ENCODE peak calls at places on chromosomes 12 and 14, in six cellular contexts. H, B, X, D, W and S are unnamed samples.

GRCh38 chr12:31485570-31485969 is 105.4 kb downstream of the DENND5B start:
- DNase-seq in H (no peak), B (no peak), X (no peak), D (no peak), W (no peak), S (no peak)

GRCh38 chr12:57898308-57898970 is 42.9 kb upstream of the ATP23 start:
- DNase-seq in H (no peak), B (no peak), X (peak), D (no peak), W (no peak), S (no peak)

GRCh38 chr14:65330416-65330815 is 82.1 kb upstream of the FUT8 start:
- DNase-seq in H (no peak), B (no peak), X (no peak), D (no peak), W (no peak), S (no peak)

GRCh38 chr12:54019111-54019811 is 9.0 kb upstream of the HOXC6 start:
- DNase-seq in H (no peak), B (peak), X (no peak), D (no peak), W (peak), S (no peak)

GRCh38 chr14:21999400-21999799 is 325.8 kb upstream of the OR4E1 start:
- DNase-seq in H (peak), B (no peak), X (no peak), D (no peak), W (no peak), S (no peak)

GRCh38 chr14:36580856-36581831 is 1.3 kb downstream of the NKX2-8 start:
- DNase-seq in H (peak), B (peak), X (peak), D (peak), W (peak), S (peak)

GRCh38 chr14:74611672-74612345 is at the start of gene LTBP2:
- DNase-seq in H (peak), B (peak), X (no peak), D (peak), W (peak), S (no peak)

GRCh38 chr12:32742133-32742532 is 13.6 kb downstream of the YARS2 start:
- DNase-seq in H (no peak), B (no peak), X (no peak), D (no peak), W (no peak), S (no peak)

GRCh38 chr12:113439606-113440030 is 17.4 kb downstream of the SDSL start:
- DNase-seq in H (peak), B (peak), X (peak), D (peak), W (peak), S (no peak)

GRCh38 chr14:102215071-102215470 is 75.4 kb downstream of the WDR20 start:
- DNase-seq in H (peak), B (no peak), X (no peak), D (peak), W (no peak), S (peak)

GRCh38 chr12:115176741-115177400 is 492.9 kb upstream of the TBX3 start:
- DNase-seq in H (no peak), B (no peak), X (no peak), D (peak), W (no peak), S (peak)

GRCh38 chr12:28899951-28900350 is 249.1 kb upstream of the FAR2 start:
- DNase-seq in H (peak), B (no peak), X (no peak), D (peak), W (no peak), S (peak)

GRCh38 chr12:40308851-40309420 is 84.1 kb downstream of the LRRK2 start:
- DNase-seq in H (no peak), B (no peak), X (no peak), D (no peak), W (no peak), S (no peak)

GRCh38 chr14:36429692-36430091 is 90.3 kb downstream of the NKX2-1 start:
- DNase-seq in H (no peak), B (no peak), X (no peak), D (peak), W (no peak), S (peak)

GRCh38 chr12:47860279-47860841 is 40.7 kb upstream of the HDAC7 start:
- DNase-seq in H (no peak), B (no peak), X (no peak), D (no peak), W (no peak), S (no peak)

GRCh38 chr14:87756661-87757060 is 236.3 kb downstream of the GALC start:
- DNase-seq in H (no peak), B (no peak), X (no peak), D (no peak), W (no peak), S (no peak)

GRCh38 chr14:64095620-64096019 is 198.6 kb downstream of the ESR2 start:
- DNase-seq in H (no peak), B (no peak), X (no peak), D (peak), W (no peak), S (peak)

GRCh38 chr12:89943461-89943860 is 234.8 kb upstream of the ATP2B1 start:
- DNase-seq in H (no peak), B (no peak), X (no peak), D (no peak), W (no peak), S (no peak)

GRCh38 chr12:88522961-88523360 is 57.3 kb downstream of the KITLG start:
- DNase-seq in H (no peak), B (no peak), X (no peak), D (no peak), W (no peak), S (no peak)

GRCh38 chr12:88334271-88334670 is 192.2 kb downstream of the TMTC3 start:
- DNase-seq in H (peak), B (peak), X (no peak), D (peak), W (peak), S (peak)

GRCh38 chr12:19872745-19873144 is 433.5 kb downstream of the AEBP2 start:
- DNase-seq in H (no peak), B (no peak), X (no peak), D (no peak), W (no peak), S (no peak)

GRCh38 chr12:76755829-76756379 is 8.0 kb upstream of the ZDHHC17 start:
- DNase-seq in H (no peak), B (peak), X (no peak), D (peak), W (no peak), S (no peak)

GRCh38 chr12:11765817-11766794 is 116.6 kb downstream of the ETV6 start:
- DNase-seq in H (no peak), B (no peak), X (peak), D (peak), W (no peak), S (peak)

GRCh38 chr12:64900540-64900939 is 76.1 kb downstream of the TBC1D30 start:
- DNase-seq in H (peak), B (no peak), X (peak), D (peak), W (no peak), S (peak)

GRCh38 chr14:36505193-36505815 is 14.7 kb downstream of the NKX2-1 start:
- DNase-seq in H (no peak), B (peak), X (no peak), D (no peak), W (peak), S (no peak)

GRCh38 chr14:104747876-104748275 is 5.1 kb upstream of the SIVA1 start:
- DNase-seq in H (no peak), B (no peak), X (no peak), D (no peak), W (no peak), S (no peak)

GRCh38 chr14:53542692-53543091 is 389.6 kb upstream of the DDHD1 start:
- DNase-seq in H (peak), B (no peak), X (peak), D (peak), W (no peak), S (peak)

GRCh38 chr12:118307069-118307954 is 65.4 kb downstream of the TAOK3 start:
- DNase-seq in H (peak), B (no peak), X (peak), D (peak), W (no peak), S (peak)

GRCh38 chr12:122749569-122750332 is 2.9 kb upstream of the DENR start:
- DNase-seq in H (peak), B (peak), X (no peak), D (no peak), W (peak), S (no peak)

GRCh38 chr12:101925352-101925751 is 48.0 kb downstream of the DRAM1 start:
- DNase-seq in H (peak), B (no peak), X (no peak), D (peak), W (no peak), S (peak)

GRCh38 chr14:51507556-51508511 is 143.9 kb upstream of the FRMD6 start:
- DNase-seq in H (no peak), B (no peak), X (peak), D (peak), W (peak), S (peak)

GRCh38 chr14:38208825-38209562 is 1.3 kb downstream of the SSTR1 start:
- DNase-seq in H (no peak), B (peak), X (peak), D (peak), W (peak), S (peak)

GRCh38 chr14:67477926-67478915 is 10.3 kb downstream of the TMEM229B start:
- DNase-seq in H (no peak), B (no peak), X (no peak), D (peak), W (no peak), S (no peak)

GRCh38 chr14:25061923-25062321 is 12.0 kb upstream of the STXBP6 start:
- DNase-seq in H (no peak), B (no peak), X (no peak), D (no peak), W (no peak), S (no peak)

GRCh38 chr14:105050551-105050897 is 14.7 kb downstream of the GPR132 start:
- DNase-seq in H (peak), B (no peak), X (no peak), D (no peak), W (no peak), S (no peak)

GRCh38 chr12:63844391-63845341 is at the start of gene SRGAP1:
- DNase-seq in H (peak), B (peak), X (peak), D (peak), W (peak), S (peak)

GRCh38 chr12:89781961-89782360 is 73.3 kb upstream of the ATP2B1 start:
- DNase-seq in H (no peak), B (no peak), X (no peak), D (no peak), W (no peak), S (no peak)

GRCh38 chr14:79254069-79254775 is 957.1 kb downstream of the DIO2 start:
- DNase-seq in H (no peak), B (no peak), X (no peak), D (peak), W (no peak), S (peak)

GRCh38 chr12:98895086-98895651 is 250.1 kb downstream of the APAF1 start:
- DNase-seq in H (no peak), B (peak), X (no peak), D (no peak), W (peak), S (no peak)

GRCh38 chr12:98893601-98894411 is 248.7 kb downstream of the APAF1 start:
- DNase-seq in H (no peak), B (peak), X (no peak), D (no peak), W (peak), S (no peak)

GRCh38 chr12:98893126-98893525 is 248.0 kb downstream of the APAF1 start:
- DNase-seq in H (no peak), B (no peak), X (no peak), D (no peak), W (peak), S (no peak)

GRCh38 chr12:98896938-98897337 is 251.8 kb downstream of the APAF1 start:
- DNase-seq in H (no peak), B (peak), X (no peak), D (peak), W (peak), S (no peak)

DNA sequence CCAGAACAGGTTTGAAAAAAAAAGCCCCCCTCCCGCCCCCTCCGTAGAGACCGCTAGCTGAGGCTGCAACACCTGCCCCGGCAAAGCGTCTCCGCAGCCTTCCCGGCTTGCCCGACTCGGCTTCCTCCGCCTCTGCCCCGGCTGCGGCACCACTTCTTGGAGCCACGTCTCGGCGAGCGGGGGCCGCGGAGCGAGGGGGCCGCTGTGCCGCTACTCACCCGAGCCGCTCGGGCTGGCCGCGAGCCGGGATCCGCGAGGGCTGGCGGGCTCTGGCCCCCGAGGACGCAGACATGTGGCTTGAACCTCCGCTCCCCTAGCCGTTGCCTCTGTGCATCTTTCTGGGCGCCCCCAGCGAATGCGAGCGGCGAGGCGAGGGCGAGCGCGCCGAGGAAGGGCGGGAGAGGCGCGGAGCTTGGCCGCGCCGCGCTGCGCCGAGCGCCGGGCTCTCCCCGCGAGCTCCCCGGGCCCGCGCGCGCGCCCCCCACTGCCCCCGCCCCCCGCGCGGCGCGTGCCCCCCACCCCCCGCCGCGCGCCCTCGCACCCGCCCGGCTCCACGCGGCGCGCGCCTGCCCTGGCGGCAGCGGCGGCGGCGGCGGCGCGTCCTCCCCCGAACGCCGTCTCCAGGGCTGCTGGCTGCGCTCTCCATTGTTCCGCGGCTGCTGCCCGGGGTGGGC is 249.5 kb downstream of the APAF1 start:
- DNase-seq in H (no peak), B (peak), X (no peak), D (no peak), W (peak), S (no peak)
- TF ChIP-seq EZH2 in H (no peak), B (peak), X (no peak), D (no peak), W (peak), S (peak)

GRCh38 chr12:51851408-51852097 is 3.0 kb upstream of the FIGNL2 start:
- DNase-seq in H (no peak), B (no peak), X (no peak), D (no peak), W (no peak), S (no peak)

GRCh38 chr12:51852404-51853137 is 4.1 kb upstream of the FIGNL2 start:
- DNase-seq in H (no peak), B (peak), X (no peak), D (no peak), W (no peak), S (no peak)

GRCh38 chr12:51860986-51861385 is 12.5 kb upstream of the FIGNL2 start:
- DNase-seq in H (no peak), B (no peak), X (no peak), D (no peak), W (no peak), S (no peak)

GRCh38 chr12:51850933-51851244 is 2.4 kb upstream of the FIGNL2 start:
- DNase-seq in H (no peak), B (no peak), X (no peak), D (no peak), W (no peak), S (no peak)

DNA sequence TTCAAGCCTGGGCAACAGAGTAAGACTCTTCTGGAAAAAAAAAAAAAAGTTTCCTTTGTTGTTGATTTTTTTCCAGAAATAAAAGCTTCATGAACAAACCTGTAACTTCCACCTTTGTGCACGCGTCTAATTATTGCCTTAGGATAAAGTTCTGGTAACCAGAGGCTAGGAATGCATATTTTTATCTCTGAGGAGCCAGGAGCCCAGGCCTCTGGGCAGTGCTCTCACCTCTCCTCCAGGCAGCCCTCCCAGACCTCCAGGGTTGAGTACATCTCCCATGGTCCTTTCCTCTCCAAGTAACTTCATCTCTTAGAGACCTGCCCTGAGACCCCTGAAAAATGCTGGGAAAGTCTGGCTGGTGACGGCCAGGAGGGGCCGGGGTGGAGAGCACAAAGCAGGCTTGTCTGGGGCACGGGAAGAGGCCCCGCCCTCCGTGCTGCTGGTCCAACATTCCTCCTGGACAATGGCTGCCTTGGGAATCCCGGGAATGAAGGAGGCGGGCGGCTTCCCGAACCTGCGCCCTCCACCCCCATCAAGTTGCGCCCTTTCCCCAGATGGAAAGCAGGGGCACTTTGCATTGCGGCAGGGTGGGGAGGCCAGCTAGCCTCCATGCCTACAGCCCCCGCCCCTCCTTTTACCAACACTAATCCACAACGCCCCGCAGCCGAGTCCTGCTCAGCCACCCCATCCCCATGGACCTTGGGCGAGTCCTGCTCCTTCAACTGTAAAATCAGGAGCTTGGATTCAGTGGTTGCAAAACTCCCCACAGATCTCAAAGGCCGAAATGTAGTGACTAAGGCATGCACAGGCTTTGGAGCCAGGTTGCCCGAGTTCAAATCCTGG is 7.3 kb upstream of the FIGNL2 start:
- DNase-seq in H (no peak), B (peak), X (peak), D (peak), W (peak), S (peak)
- TF ChIP-seq EZH2 in H (no peak), B (no peak), X (no peak), D (no peak), W (no peak), S (no peak)

GRCh38 chr12:26126340-26127284 is 1.8 kb upstream of the BHLHE41 start:
- DNase-seq in H (peak), B (peak), X (peak), D (peak), W (peak), S (peak)
- TF ChIP-seq EZH2 in H (no peak), B (peak), X (peak), D (no peak), W (peak), S (no peak)

DNA sequence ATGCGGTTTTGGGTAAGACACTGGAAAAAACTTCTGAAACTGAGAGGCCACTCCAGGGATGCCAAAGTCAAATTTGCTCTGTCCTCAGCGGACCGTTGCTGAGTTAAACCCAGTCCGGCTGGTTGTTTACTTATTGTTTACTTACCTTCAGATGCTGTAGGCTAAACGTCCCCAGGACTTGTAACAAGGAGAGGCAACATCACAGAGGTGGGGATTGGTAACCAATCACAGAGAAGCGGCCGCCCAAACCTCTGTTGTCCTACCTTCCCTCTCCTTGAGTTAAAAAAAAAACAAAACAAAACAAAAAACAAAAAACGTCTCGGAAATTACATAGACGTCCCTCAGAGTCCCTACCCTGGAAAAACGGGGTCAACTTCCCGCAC is 380 bp downstream of the ANO2 start:
- DNase-seq in H (no peak), B (peak), X (no peak), D (no peak), W (peak), S (no peak)
- TF ChIP-seq EZH2 in H (peak), B (no peak), X (no peak), D (no peak), W (no peak), S (no peak)

GRCh38 chr14:60652674-60653387 is 3.6 kb upstream of the SIX1 start:
- DNase-seq in H (no peak), B (peak), X (no peak), D (no peak), W (peak), S (no peak)

GRCh38 chr14:60651936-60652673 is 2.8 kb upstream of the SIX1 start:
- DNase-seq in H (no peak), B (peak), X (no peak), D (no peak), W (peak), S (no peak)

GRCh38 chr14:60654303-60654925 is 5.1 kb upstream of the SIX1 start:
- DNase-seq in H (peak), B (no peak), X (no peak), D (peak), W (peak), S (no peak)

GRCh38 chr14:60653709-60654161 is 4.5 kb upstream of the SIX1 start:
- DNase-seq in H (no peak), B (peak), X (no peak), D (no peak), W (peak), S (no peak)

GRCh38 chr14:60653388-60653690 is 4.1 kb upstream of the SIX1 start:
- DNase-seq in H (no peak), B (peak), X (no peak), D (no peak), W (peak), S (no peak)
- TF ChIP-seq EZH2 in H (no peak), B (peak), X (peak), D (no peak), W (no peak), S (peak)